ENCODE peak calls at places on chromosome 12, in nine cellular contexts. One of them, this sample, is unnamed.
A peak's percentile ranks its signal among the peaks of the same experiment; 100 is the strongest.

GRCh38 chr12:106774808-106775524 is 484 bp downstream of the RIC8B start:
- DNase-seq in right cardiac atrium: no peak
- DNase-seq in islet precursor cell: no peak
- DNase-seq in activated naive CD8-positive, alpha-beta T cell treated with anti-CD3 and anti-CD28 coated beads, Interleukin-2, amount 50 U/mL, for 24 hours: peak; percentile 27
- DNase-seq in T-helper 17 cell: no peak
- DNase-seq in activated naive CD4-positive, alpha-beta T cell treated with anti-CD3 and anti-CD28 coated beads, Interleukin-2, amount 10 ng/mL, durations not matched to agents 7 days and 5 days: peak; percentile 51
- DNase-seq in kidney glomerular epithelial cell: no peak
- DNase-seq in foreskin fibroblast: no peak
- DNase-seq in lower lobe of right lung: no peak
- DNase-seq in this sample: no peak

GRCh38 chr12:6773662-6774351 is 1.5 kb downstream of the LAG3 start:
- DNase-seq in foreskin fibroblast: no peak
- DNase-seq in activated naive CD4-positive, alpha-beta T cell treated with anti-CD3 and anti-CD28 coated beads, Interleukin-2, amount 10 ng/mL, durations not matched to agents 7 days and 5 days: no peak
- DNase-seq in islet precursor cell: no peak
- DNase-seq in T-helper 17 cell: no peak
- DNase-seq in lower lobe of right lung: no peak
- DNase-seq in kidney glomerular epithelial cell: no peak
- DNase-seq in activated naive CD8-positive, alpha-beta T cell treated with anti-CD3 and anti-CD28 coated beads, Interleukin-2, amount 50 U/mL, for 24 hours: peak; percentile 85
- DNase-seq in right cardiac atrium: no peak
- DNase-seq in this sample: no peak

GRCh38 chr12:56930241-56930640 is 4.0 kb downstream of the SDR9C7 start:
- DNase-seq in foreskin fibroblast: no peak
- DNase-seq in activated naive CD8-positive, alpha-beta T cell treated with anti-CD3 and anti-CD28 coated beads, Interleukin-2, amount 50 U/mL, for 24 hours: no peak
- DNase-seq in islet precursor cell: peak; percentile 42
- DNase-seq in activated naive CD4-positive, alpha-beta T cell treated with anti-CD3 and anti-CD28 coated beads, Interleukin-2, amount 10 ng/mL, durations not matched to agents 7 days and 5 days: no peak
- DNase-seq in kidney glomerular epithelial cell: no peak
- DNase-seq in T-helper 17 cell: no peak
- DNase-seq in right cardiac atrium: no peak
- DNase-seq in lower lobe of right lung: no peak
- DNase-seq in this sample: no peak

GRCh38 chr12:97063292-97063935 is 156.4 kb downstream of the NEDD1 start:
- DNase-seq in islet precursor cell: no peak
- DNase-seq in lower lobe of right lung: no peak
- DNase-seq in foreskin fibroblast: no peak
- DNase-seq in T-helper 17 cell: no peak
- DNase-seq in right cardiac atrium: no peak
- DNase-seq in activated naive CD8-positive, alpha-beta T cell treated with anti-CD3 and anti-CD28 coated beads, Interleukin-2, amount 50 U/mL, for 24 hours: no peak
- DNase-seq in activated naive CD4-positive, alpha-beta T cell treated with anti-CD3 and anti-CD28 coated beads, Interleukin-2, amount 10 ng/mL, durations not matched to agents 7 days and 5 days: no peak
- DNase-seq in kidney glomerular epithelial cell: no peak
- DNase-seq in this sample: no peak

GRCh38 chr12:109875572-109876131 is 4.7 kb downstream of the GLTP start:
- DNase-seq in activated naive CD8-positive, alpha-beta T cell treated with anti-CD3 and anti-CD28 coated beads, Interleukin-2, amount 50 U/mL, for 24 hours: no peak
- DNase-seq in islet precursor cell: no peak
- DNase-seq in right cardiac atrium: no peak
- DNase-seq in foreskin fibroblast: no peak
- DNase-seq in T-helper 17 cell: no peak
- DNase-seq in kidney glomerular epithelial cell: peak; percentile 22
- DNase-seq in lower lobe of right lung: peak; percentile 62
- DNase-seq in activated naive CD4-positive, alpha-beta T cell treated with anti-CD3 and anti-CD28 coated beads, Interleukin-2, amount 10 ng/mL, durations not matched to agents 7 days and 5 days: no peak
- DNase-seq in this sample: no peak

GRCh38 chr12:30820406-30820946 is 65.7 kb upstream of the CAPRIN2 start:
- DNase-seq in activated naive CD4-positive, alpha-beta T cell treated with anti-CD3 and anti-CD28 coated beads, Interleukin-2, amount 10 ng/mL, durations not matched to agents 7 days and 5 days: no peak
- DNase-seq in T-helper 17 cell: no peak
- DNase-seq in islet precursor cell: peak; percentile 53
- DNase-seq in lower lobe of right lung: no peak
- DNase-seq in activated naive CD8-positive, alpha-beta T cell treated with anti-CD3 and anti-CD28 coated beads, Interleukin-2, amount 50 U/mL, for 24 hours: no peak
- DNase-seq in kidney glomerular epithelial cell: no peak
- DNase-seq in foreskin fibroblast: no peak
- DNase-seq in right cardiac atrium: no peak
- DNase-seq in this sample: no peak

GRCh38 chr12:112317481-112317880 is 64.8 kb downstream of the HECTD4 start:
- DNase-seq in right cardiac atrium: no peak
- DNase-seq in lower lobe of right lung: no peak
- DNase-seq in T-helper 17 cell: no peak
- DNase-seq in kidney glomerular epithelial cell: peak; percentile 68
- DNase-seq in islet precursor cell: no peak
- DNase-seq in activated naive CD8-positive, alpha-beta T cell treated with anti-CD3 and anti-CD28 coated beads, Interleukin-2, amount 50 U/mL, for 24 hours: no peak
- DNase-seq in foreskin fibroblast: no peak
- DNase-seq in activated naive CD4-positive, alpha-beta T cell treated with anti-CD3 and anti-CD28 coated beads, Interleukin-2, amount 10 ng/mL, durations not matched to agents 7 days and 5 days: no peak
- DNase-seq in this sample: no peak

GRCh38 chr12:124568431-124569374 is 1.3 kb upstream of the NCOR2 start:
- DNase-seq in right cardiac atrium: peak; percentile 92
- DNase-seq in islet precursor cell: peak; percentile 90
- DNase-seq in foreskin fibroblast: peak; percentile 83
- DNase-seq in activated naive CD8-positive, alpha-beta T cell treated with anti-CD3 and anti-CD28 coated beads, Interleukin-2, amount 50 U/mL, for 24 hours: peak; percentile 54
- DNase-seq in T-helper 17 cell: no peak
- DNase-seq in lower lobe of right lung: peak; percentile 80
- DNase-seq in kidney glomerular epithelial cell: peak; percentile 52
- DNase-seq in activated naive CD4-positive, alpha-beta T cell treated with anti-CD3 and anti-CD28 coated beads, Interleukin-2, amount 10 ng/mL, durations not matched to agents 7 days and 5 days: peak; percentile 37
- DNase-seq in this sample: no peak

GRCh38 chr12:85621041-85621440 is 215.2 kb downstream of the RASSF9 start:
- DNase-seq in lower lobe of right lung: no peak
- DNase-seq in kidney glomerular epithelial cell: no peak
- DNase-seq in activated naive CD4-positive, alpha-beta T cell treated with anti-CD3 and anti-CD28 coated beads, Interleukin-2, amount 10 ng/mL, durations not matched to agents 7 days and 5 days: no peak
- DNase-seq in T-helper 17 cell: no peak
- DNase-seq in islet precursor cell: peak; percentile 59
- DNase-seq in foreskin fibroblast: no peak
- DNase-seq in activated naive CD8-positive, alpha-beta T cell treated with anti-CD3 and anti-CD28 coated beads, Interleukin-2, amount 50 U/mL, for 24 hours: no peak
- DNase-seq in right cardiac atrium: no peak
- DNase-seq in this sample: no peak

GRCh38 chr12:100401660-100402059 is 44.8 kb downstream of the SLC17A8 start:
- DNase-seq in T-helper 17 cell: no peak
- DNase-seq in islet precursor cell: peak; percentile 55
- DNase-seq in activated naive CD4-positive, alpha-beta T cell treated with anti-CD3 and anti-CD28 coated beads, Interleukin-2, amount 10 ng/mL, durations not matched to agents 7 days and 5 days: no peak
- DNase-seq in right cardiac atrium: no peak
- DNase-seq in lower lobe of right lung: no peak
- DNase-seq in activated naive CD8-positive, alpha-beta T cell treated with anti-CD3 and anti-CD28 coated beads, Interleukin-2, amount 50 U/mL, for 24 hours: no peak
- DNase-seq in foreskin fibroblast: peak; percentile 10
- DNase-seq in kidney glomerular epithelial cell: peak; percentile 38
- DNase-seq in this sample: no peak

GRCh38 chr12:19093218-19093617 is 36.3 kb upstream of the PLEKHA5 start:
- DNase-seq in right cardiac atrium: no peak
- DNase-seq in T-helper 17 cell: no peak
- DNase-seq in kidney glomerular epithelial cell: no peak
- DNase-seq in lower lobe of right lung: no peak
- DNase-seq in activated naive CD8-positive, alpha-beta T cell treated with anti-CD3 and anti-CD28 coated beads, Interleukin-2, amount 50 U/mL, for 24 hours: no peak
- DNase-seq in islet precursor cell: no peak
- DNase-seq in activated naive CD4-positive, alpha-beta T cell treated with anti-CD3 and anti-CD28 coated beads, Interleukin-2, amount 10 ng/mL, durations not matched to agents 7 days and 5 days: no peak
- DNase-seq in foreskin fibroblast: no peak
- DNase-seq in this sample: no peak

GRCh38 chr12:53172352-53172751 is 8.2 kb upstream of the ZNF740 start:
- DNase-seq in kidney glomerular epithelial cell: no peak
- DNase-seq in lower lobe of right lung: no peak
- DNase-seq in right cardiac atrium: no peak
- DNase-seq in activated naive CD8-positive, alpha-beta T cell treated with anti-CD3 and anti-CD28 coated beads, Interleukin-2, amount 50 U/mL, for 24 hours: no peak
- DNase-seq in T-helper 17 cell: no peak
- DNase-seq in foreskin fibroblast: no peak
- DNase-seq in activated naive CD4-positive, alpha-beta T cell treated with anti-CD3 and anti-CD28 coated beads, Interleukin-2, amount 10 ng/mL, durations not matched to agents 7 days and 5 days: no peak
- DNase-seq in islet precursor cell: peak; percentile 89
- DNase-seq in this sample: no peak

GRCh38 chr12:90304231-90304630 is 595.6 kb upstream of the ATP2B1 start:
- DNase-seq in T-helper 17 cell: no peak
- DNase-seq in right cardiac atrium: no peak
- DNase-seq in foreskin fibroblast: no peak
- DNase-seq in islet precursor cell: no peak
- DNase-seq in activated naive CD4-positive, alpha-beta T cell treated with anti-CD3 and anti-CD28 coated beads, Interleukin-2, amount 10 ng/mL, durations not matched to agents 7 days and 5 days: no peak
- DNase-seq in lower lobe of right lung: no peak
- DNase-seq in kidney glomerular epithelial cell: no peak
- DNase-seq in activated naive CD8-positive, alpha-beta T cell treated with anti-CD3 and anti-CD28 coated beads, Interleukin-2, amount 50 U/mL, for 24 hours: no peak
- DNase-seq in this sample: no peak

GRCh38 chr12:32261638-32262037 is 137.7 kb upstream of the FGD4 start:
- DNase-seq in foreskin fibroblast: no peak
- DNase-seq in activated naive CD8-positive, alpha-beta T cell treated with anti-CD3 and anti-CD28 coated beads, Interleukin-2, amount 50 U/mL, for 24 hours: no peak
- DNase-seq in kidney glomerular epithelial cell: no peak
- DNase-seq in right cardiac atrium: no peak
- DNase-seq in T-helper 17 cell: no peak
- DNase-seq in activated naive CD4-positive, alpha-beta T cell treated with anti-CD3 and anti-CD28 coated beads, Interleukin-2, amount 10 ng/mL, durations not matched to agents 7 days and 5 days: peak; percentile 38
- DNase-seq in lower lobe of right lung: no peak
- DNase-seq in islet precursor cell: no peak
- DNase-seq in this sample: no peak

GRCh38 chr12:124939428-124940142 is 25.1 kb upstream of the UBC start:
- DNase-seq in right cardiac atrium: peak; percentile 94
- DNase-seq in foreskin fibroblast: peak; percentile 95
- DNase-seq in islet precursor cell: peak; percentile 98
- DNase-seq in T-helper 17 cell: peak; percentile 84
- DNase-seq in activated naive CD8-positive, alpha-beta T cell treated with anti-CD3 and anti-CD28 coated beads, Interleukin-2, amount 50 U/mL, for 24 hours: peak; percentile 86
- DNase-seq in activated naive CD4-positive, alpha-beta T cell treated with anti-CD3 and anti-CD28 coated beads, Interleukin-2, amount 10 ng/mL, durations not matched to agents 7 days and 5 days: peak; percentile 90
- DNase-seq in lower lobe of right lung: peak; percentile 86
- DNase-seq in kidney glomerular epithelial cell: no peak
- DNase-seq in this sample: no peak

GRCh38 chr12:109445224-109445623 is 31.9 kb downstream of the KCTD10 start:
- DNase-seq in T-helper 17 cell: no peak
- DNase-seq in right cardiac atrium: no peak
- DNase-seq in lower lobe of right lung: no peak
- DNase-seq in kidney glomerular epithelial cell: no peak
- DNase-seq in activated naive CD8-positive, alpha-beta T cell treated with anti-CD3 and anti-CD28 coated beads, Interleukin-2, amount 50 U/mL, for 24 hours: no peak
- DNase-seq in foreskin fibroblast: peak; percentile 68
- DNase-seq in activated naive CD4-positive, alpha-beta T cell treated with anti-CD3 and anti-CD28 coated beads, Interleukin-2, amount 10 ng/mL, durations not matched to agents 7 days and 5 days: no peak
- DNase-seq in islet precursor cell: no peak
- DNase-seq in this sample: no peak

GRCh38 chr12:12899530-12900380 is 8.4 kb downstream of the GPRC5A start:
- DNase-seq in right cardiac atrium: no peak
- DNase-seq in activated naive CD8-positive, alpha-beta T cell treated with anti-CD3 and anti-CD28 coated beads, Interleukin-2, amount 50 U/mL, for 24 hours: peak; percentile 24
- DNase-seq in islet precursor cell: no peak
- DNase-seq in kidney glomerular epithelial cell: peak; percentile 95
- DNase-seq in foreskin fibroblast: peak; percentile 95
- DNase-seq in T-helper 17 cell: no peak
- DNase-seq in activated naive CD4-positive, alpha-beta T cell treated with anti-CD3 and anti-CD28 coated beads, Interleukin-2, amount 10 ng/mL, durations not matched to agents 7 days and 5 days: no peak
- DNase-seq in lower lobe of right lung: no peak
- DNase-seq in this sample: no peak

GRCh38 chr12:55057466-55057865 is 37.7 kb downstream of the NEUROD4 start:
- DNase-seq in activated naive CD8-positive, alpha-beta T cell treated with anti-CD3 and anti-CD28 coated beads, Interleukin-2, amount 50 U/mL, for 24 hours: no peak
- DNase-seq in right cardiac atrium: no peak
- DNase-seq in foreskin fibroblast: no peak
- DNase-seq in kidney glomerular epithelial cell: no peak
- DNase-seq in T-helper 17 cell: no peak
- DNase-seq in activated naive CD4-positive, alpha-beta T cell treated with anti-CD3 and anti-CD28 coated beads, Interleukin-2, amount 10 ng/mL, durations not matched to agents 7 days and 5 days: no peak
- DNase-seq in lower lobe of right lung: no peak
- DNase-seq in islet precursor cell: no peak
- DNase-seq in this sample: no peak

GRCh38 chr12:111636209-111636928 is 37.3 kb upstream of the ATXN2 start:
- DNase-seq in activated naive CD8-positive, alpha-beta T cell treated with anti-CD3 and anti-CD28 coated beads, Interleukin-2, amount 50 U/mL, for 24 hours: no peak
- DNase-seq in activated naive CD4-positive, alpha-beta T cell treated with anti-CD3 and anti-CD28 coated beads, Interleukin-2, amount 10 ng/mL, durations not matched to agents 7 days and 5 days: no peak
- DNase-seq in kidney glomerular epithelial cell: peak; percentile 8
- DNase-seq in right cardiac atrium: peak; percentile 89
- DNase-seq in islet precursor cell: peak; percentile 94
- DNase-seq in foreskin fibroblast: peak; percentile 61
- DNase-seq in T-helper 17 cell: no peak
- DNase-seq in lower lobe of right lung: peak; percentile 60
- DNase-seq in this sample: no peak

GRCh38 chr12:76108356-76108755 is 23.9 kb upstream of the NAP1L1 start:
- DNase-seq in activated naive CD4-positive, alpha-beta T cell treated with anti-CD3 and anti-CD28 coated beads, Interleukin-2, amount 10 ng/mL, durations not matched to agents 7 days and 5 days: no peak
- DNase-seq in T-helper 17 cell: no peak
- DNase-seq in foreskin fibroblast: no peak
- DNase-seq in lower lobe of right lung: no peak
- DNase-seq in islet precursor cell: peak; percentile 66
- DNase-seq in kidney glomerular epithelial cell: no peak
- DNase-seq in activated naive CD8-positive, alpha-beta T cell treated with anti-CD3 and anti-CD28 coated beads, Interleukin-2, amount 50 U/mL, for 24 hours: no peak
- DNase-seq in right cardiac atrium: no peak
- DNase-seq in this sample: no peak

GRCh38 chr12:89796798-89797382 is 88.3 kb upstream of the ATP2B1 start:
- DNase-seq in foreskin fibroblast: no peak
- DNase-seq in lower lobe of right lung: no peak
- DNase-seq in islet precursor cell: no peak
- DNase-seq in activated naive CD4-positive, alpha-beta T cell treated with anti-CD3 and anti-CD28 coated beads, Interleukin-2, amount 10 ng/mL, durations not matched to agents 7 days and 5 days: no peak
- DNase-seq in activated naive CD8-positive, alpha-beta T cell treated with anti-CD3 and anti-CD28 coated beads, Interleukin-2, amount 50 U/mL, for 24 hours: no peak
- DNase-seq in T-helper 17 cell: no peak
- DNase-seq in kidney glomerular epithelial cell: no peak
- DNase-seq in right cardiac atrium: no peak
- DNase-seq in this sample: no peak

GRCh38 chr12:93847517-93848452 is 170.6 kb downstream of the CRADD start:
- DNase-seq in islet precursor cell: no peak
- DNase-seq in foreskin fibroblast: no peak
- DNase-seq in kidney glomerular epithelial cell: no peak
- DNase-seq in activated naive CD4-positive, alpha-beta T cell treated with anti-CD3 and anti-CD28 coated beads, Interleukin-2, amount 10 ng/mL, durations not matched to agents 7 days and 5 days: no peak
- DNase-seq in right cardiac atrium: no peak
- DNase-seq in T-helper 17 cell: no peak
- DNase-seq in activated naive CD8-positive, alpha-beta T cell treated with anti-CD3 and anti-CD28 coated beads, Interleukin-2, amount 50 U/mL, for 24 hours: no peak
- DNase-seq in lower lobe of right lung: no peak
- DNase-seq in this sample: no peak

GRCh38 chr12:95220190-95220589 is 2.6 kb downstream of the VEZT start:
- DNase-seq in T-helper 17 cell: no peak
- DNase-seq in islet precursor cell: no peak
- DNase-seq in lower lobe of right lung: no peak
- DNase-seq in right cardiac atrium: no peak
- DNase-seq in activated naive CD8-positive, alpha-beta T cell treated with anti-CD3 and anti-CD28 coated beads, Interleukin-2, amount 50 U/mL, for 24 hours: no peak
- DNase-seq in kidney glomerular epithelial cell: no peak
- DNase-seq in activated naive CD4-positive, alpha-beta T cell treated with anti-CD3 and anti-CD28 coated beads, Interleukin-2, amount 10 ng/mL, durations not matched to agents 7 days and 5 days: no peak
- DNase-seq in foreskin fibroblast: no peak
- DNase-seq in this sample: no peak

GRCh38 chr12:45547132-45547531 is 182.4 kb upstream of the ARID2 start:
- DNase-seq in T-helper 17 cell: no peak
- DNase-seq in foreskin fibroblast: no peak
- DNase-seq in activated naive CD8-positive, alpha-beta T cell treated with anti-CD3 and anti-CD28 coated beads, Interleukin-2, amount 50 U/mL, for 24 hours: no peak
- DNase-seq in kidney glomerular epithelial cell: no peak
- DNase-seq in lower lobe of right lung: no peak
- DNase-seq in right cardiac atrium: no peak
- DNase-seq in islet precursor cell: no peak
- DNase-seq in activated naive CD4-positive, alpha-beta T cell treated with anti-CD3 and anti-CD28 coated beads, Interleukin-2, amount 10 ng/mL, durations not matched to agents 7 days and 5 days: no peak
- DNase-seq in this sample: no peak

GRCh38 chr12:19972325-19973288 is 395.7 kb upstream of the PDE3A start:
- DNase-seq in T-helper 17 cell: no peak
- DNase-seq in lower lobe of right lung: no peak
- DNase-seq in foreskin fibroblast: no peak
- DNase-seq in right cardiac atrium: no peak
- DNase-seq in activated naive CD4-positive, alpha-beta T cell treated with anti-CD3 and anti-CD28 coated beads, Interleukin-2, amount 10 ng/mL, durations not matched to agents 7 days and 5 days: no peak
- DNase-seq in activated naive CD8-positive, alpha-beta T cell treated with anti-CD3 and anti-CD28 coated beads, Interleukin-2, amount 50 U/mL, for 24 hours: peak; percentile 10
- DNase-seq in kidney glomerular epithelial cell: no peak
- DNase-seq in islet precursor cell: peak; percentile 94
- DNase-seq in this sample: no peak

GRCh38 chr12:6430990-6431353 is 13.8 kb upstream of the CD27 start:
- DNase-seq in activated naive CD4-positive, alpha-beta T cell treated with anti-CD3 and anti-CD28 coated beads, Interleukin-2, amount 10 ng/mL, durations not matched to agents 7 days and 5 days: no peak
- DNase-seq in foreskin fibroblast: no peak
- DNase-seq in right cardiac atrium: no peak
- DNase-seq in islet precursor cell: peak; percentile 52
- DNase-seq in lower lobe of right lung: no peak
- DNase-seq in T-helper 17 cell: no peak
- DNase-seq in activated naive CD8-positive, alpha-beta T cell treated with anti-CD3 and anti-CD28 coated beads, Interleukin-2, amount 50 U/mL, for 24 hours: no peak
- DNase-seq in kidney glomerular epithelial cell: peak; percentile 38
- DNase-seq in this sample: no peak

GRCh38 chr12:3087758-3088157 is 10.6 kb downstream of the TSPAN9 start:
- DNase-seq in activated naive CD8-positive, alpha-beta T cell treated with anti-CD3 and anti-CD28 coated beads, Interleukin-2, amount 50 U/mL, for 24 hours: no peak
- DNase-seq in kidney glomerular epithelial cell: no peak
- DNase-seq in islet precursor cell: no peak
- DNase-seq in T-helper 17 cell: no peak
- DNase-seq in activated naive CD4-positive, alpha-beta T cell treated with anti-CD3 and anti-CD28 coated beads, Interleukin-2, amount 10 ng/mL, durations not matched to agents 7 days and 5 days: no peak
- DNase-seq in foreskin fibroblast: no peak
- DNase-seq in lower lobe of right lung: no peak
- DNase-seq in right cardiac atrium: no peak
- DNase-seq in this sample: no peak

GRCh38 chr12:7099290-7099996 is 7.2 kb upstream of the C1R start:
- DNase-seq in islet precursor cell: no peak
- DNase-seq in activated naive CD4-positive, alpha-beta T cell treated with anti-CD3 and anti-CD28 coated beads, Interleukin-2, amount 10 ng/mL, durations not matched to agents 7 days and 5 days: no peak
- DNase-seq in foreskin fibroblast: no peak
- DNase-seq in activated naive CD8-positive, alpha-beta T cell treated with anti-CD3 and anti-CD28 coated beads, Interleukin-2, amount 50 U/mL, for 24 hours: no peak
- DNase-seq in lower lobe of right lung: no peak
- DNase-seq in kidney glomerular epithelial cell: no peak
- DNase-seq in right cardiac atrium: no peak
- DNase-seq in T-helper 17 cell: no peak
- DNase-seq in this sample: no peak

GRCh38 chr12:110149104-110149660 is 25.0 kb downstream of the IFT81 start:
- DNase-seq in islet precursor cell: no peak
- DNase-seq in T-helper 17 cell: no peak
- DNase-seq in kidney glomerular epithelial cell: no peak
- DNase-seq in foreskin fibroblast: no peak
- DNase-seq in right cardiac atrium: no peak
- DNase-seq in activated naive CD4-positive, alpha-beta T cell treated with anti-CD3 and anti-CD28 coated beads, Interleukin-2, amount 10 ng/mL, durations not matched to agents 7 days and 5 days: peak; percentile 57
- DNase-seq in lower lobe of right lung: no peak
- DNase-seq in activated naive CD8-positive, alpha-beta T cell treated with anti-CD3 and anti-CD28 coated beads, Interleukin-2, amount 50 U/mL, for 24 hours: no peak
- DNase-seq in this sample: no peak

GRCh38 chr12:120588948-120589930 is 8.0 kb upstream of the POP5 start:
- DNase-seq in foreskin fibroblast: no peak
- DNase-seq in activated naive CD8-positive, alpha-beta T cell treated with anti-CD3 and anti-CD28 coated beads, Interleukin-2, amount 50 U/mL, for 24 hours: no peak
- DNase-seq in activated naive CD4-positive, alpha-beta T cell treated with anti-CD3 and anti-CD28 coated beads, Interleukin-2, amount 10 ng/mL, durations not matched to agents 7 days and 5 days: no peak
- DNase-seq in lower lobe of right lung: no peak
- DNase-seq in T-helper 17 cell: no peak
- DNase-seq in kidney glomerular epithelial cell: no peak
- DNase-seq in right cardiac atrium: peak; percentile 92
- DNase-seq in islet precursor cell: peak; percentile 67
- DNase-seq in this sample: peak; percentile 37

GRCh38 chr12:101919447-101919846 is 42.1 kb downstream of the DRAM1 start:
- DNase-seq in lower lobe of right lung: no peak
- DNase-seq in kidney glomerular epithelial cell: no peak
- DNase-seq in activated naive CD4-positive, alpha-beta T cell treated with anti-CD3 and anti-CD28 coated beads, Interleukin-2, amount 10 ng/mL, durations not matched to agents 7 days and 5 days: no peak
- DNase-seq in right cardiac atrium: no peak
- DNase-seq in islet precursor cell: no peak
- DNase-seq in foreskin fibroblast: no peak
- DNase-seq in T-helper 17 cell: no peak
- DNase-seq in activated naive CD8-positive, alpha-beta T cell treated with anti-CD3 and anti-CD28 coated beads, Interleukin-2, amount 50 U/mL, for 24 hours: no peak
- DNase-seq in this sample: no peak